ENCODE peak calls at places on chromosome 9, in nine cellular contexts. One of them, this sample, is unnamed.

GRCh38 chr9:108547736-108548135 is 308.1 kb downstream of the ACTL7B start:
- DNase-seq in fibroblast of villous mesenchyme: no peak
- DNase-seq in heart left ventricle: no peak
- DNase-seq in AG09309: no peak
- DNase-seq in foreskin fibroblast: no peak
- DNase-seq in kidney epithelial cell: no peak
- DNase-seq in psoas muscle: no peak
- DNase-seq in prostate gland: no peak
- DNase-seq in fibroblast of mammary gland: no peak
- DNase-seq in this sample: no peak

GRCh38 chr9:115327441-115328122 is 209.6 kb upstream of the TNC start:
- DNase-seq in fibroblast of villous mesenchyme: peak
- DNase-seq in heart left ventricle: no peak
- DNase-seq in AG09309: no peak
- DNase-seq in foreskin fibroblast: no peak
- DNase-seq in kidney epithelial cell: no peak
- DNase-seq in psoas muscle: no peak
- DNase-seq in prostate gland: peak
- DNase-seq in fibroblast of mammary gland: peak
- DNase-seq in this sample: peak

GRCh38 chr9:81595887-81596558 is 93.3 kb downstream of the TLE1 start:
- DNase-seq in fibroblast of villous mesenchyme: no peak
- DNase-seq in heart left ventricle: no peak
- DNase-seq in AG09309: no peak
- DNase-seq in foreskin fibroblast: peak
- DNase-seq in kidney epithelial cell: no peak
- DNase-seq in psoas muscle: no peak
- DNase-seq in prostate gland: no peak
- DNase-seq in fibroblast of mammary gland: peak
- DNase-seq in this sample: no peak

GRCh38 chr9:69671904-69672827 is at the start of gene APBA1:
- DNase-seq in fibroblast of villous mesenchyme: peak
- DNase-seq in heart left ventricle: peak
- DNase-seq in AG09309: no peak
- DNase-seq in foreskin fibroblast: peak
- DNase-seq in kidney epithelial cell: no peak
- DNase-seq in psoas muscle: peak
- DNase-seq in prostate gland: peak
- DNase-seq in fibroblast of mammary gland: peak
- DNase-seq in this sample: no peak

GRCh38 chr9:128420651-128421473 is at the start of gene CERCAM:
- DNase-seq in fibroblast of villous mesenchyme: peak
- DNase-seq in heart left ventricle: peak
- DNase-seq in AG09309: no peak
- DNase-seq in foreskin fibroblast: peak
- DNase-seq in kidney epithelial cell: no peak
- DNase-seq in psoas muscle: peak
- DNase-seq in prostate gland: peak
- DNase-seq in fibroblast of mammary gland: peak
- DNase-seq in this sample: no peak

GRCh38 chr9:133057006-133057405 is 4.8 kb upstream of the CEL start:
- DNase-seq in fibroblast of villous mesenchyme: no peak
- DNase-seq in heart left ventricle: no peak
- DNase-seq in AG09309: no peak
- DNase-seq in foreskin fibroblast: no peak
- DNase-seq in kidney epithelial cell: no peak
- DNase-seq in psoas muscle: no peak
- DNase-seq in prostate gland: no peak
- DNase-seq in fibroblast of mammary gland: no peak
- DNase-seq in this sample: no peak

GRCh38 chr9:127746959-127747569 is 12.0 kb upstream of the TOR2A start:
- DNase-seq in fibroblast of villous mesenchyme: no peak
- DNase-seq in heart left ventricle: no peak
- DNase-seq in AG09309: no peak
- DNase-seq in foreskin fibroblast: no peak
- DNase-seq in kidney epithelial cell: no peak
- DNase-seq in psoas muscle: no peak
- DNase-seq in prostate gland: no peak
- DNase-seq in fibroblast of mammary gland: no peak
- DNase-seq in this sample: no peak

GRCh38 chr9:127637322-127637847 is 25.3 kb downstream of the STXBP1 start:
- DNase-seq in fibroblast of villous mesenchyme: peak
- DNase-seq in heart left ventricle: no peak
- DNase-seq in AG09309: peak
- DNase-seq in foreskin fibroblast: peak
- DNase-seq in kidney epithelial cell: no peak
- DNase-seq in psoas muscle: no peak
- DNase-seq in prostate gland: peak
- DNase-seq in fibroblast of mammary gland: peak
- DNase-seq in this sample: peak

GRCh38 chr9:125272697-125273096 is 11.1 kb downstream of the GAPVD1 start:
- DNase-seq in fibroblast of villous mesenchyme: peak
- DNase-seq in heart left ventricle: no peak
- DNase-seq in AG09309: no peak
- DNase-seq in foreskin fibroblast: no peak
- DNase-seq in kidney epithelial cell: no peak
- DNase-seq in psoas muscle: no peak
- DNase-seq in prostate gland: peak
- DNase-seq in fibroblast of mammary gland: no peak
- DNase-seq in this sample: no peak

GRCh38 chr9:129665008-129665771 is at the start of gene PRRX2:
- DNase-seq in fibroblast of villous mesenchyme: no peak
- DNase-seq in heart left ventricle: no peak
- DNase-seq in AG09309: no peak
- DNase-seq in foreskin fibroblast: peak
- DNase-seq in kidney epithelial cell: no peak
- DNase-seq in psoas muscle: no peak
- DNase-seq in prostate gland: no peak
- DNase-seq in fibroblast of mammary gland: no peak
- DNase-seq in this sample: no peak

GRCh38 chr9:109765821-109766220 is 14.2 kb upstream of the PALM2AKAP2 start:
- DNase-seq in fibroblast of villous mesenchyme: no peak
- DNase-seq in heart left ventricle: no peak
- DNase-seq in AG09309: no peak
- DNase-seq in foreskin fibroblast: no peak
- DNase-seq in kidney epithelial cell: no peak
- DNase-seq in psoas muscle: no peak
- DNase-seq in prostate gland: no peak
- DNase-seq in fibroblast of mammary gland: no peak
- DNase-seq in this sample: no peak

GRCh38 chr9:21711504-21711903 is 90.9 kb upstream of the MTAP start:
- DNase-seq in fibroblast of villous mesenchyme: no peak
- DNase-seq in heart left ventricle: no peak
- DNase-seq in AG09309: no peak
- DNase-seq in foreskin fibroblast: no peak
- DNase-seq in kidney epithelial cell: peak
- DNase-seq in psoas muscle: no peak
- DNase-seq in prostate gland: no peak
- DNase-seq in fibroblast of mammary gland: peak
- DNase-seq in this sample: no peak

GRCh38 chr9:37378613-37379004 is 43.9 kb upstream of the GRHPR start:
- DNase-seq in fibroblast of villous mesenchyme: no peak
- DNase-seq in heart left ventricle: no peak
- DNase-seq in AG09309: no peak
- DNase-seq in foreskin fibroblast: no peak
- DNase-seq in kidney epithelial cell: no peak
- DNase-seq in psoas muscle: no peak
- DNase-seq in prostate gland: no peak
- DNase-seq in fibroblast of mammary gland: no peak
- DNase-seq in this sample: no peak

GRCh38 chr9:8916771-8917170 is 1117.2 kb upstream of the DMAC1 start:
- DNase-seq in fibroblast of villous mesenchyme: no peak
- DNase-seq in heart left ventricle: no peak
- DNase-seq in AG09309: no peak
- DNase-seq in foreskin fibroblast: no peak
- DNase-seq in kidney epithelial cell: no peak
- DNase-seq in psoas muscle: no peak
- DNase-seq in prostate gland: no peak
- DNase-seq in fibroblast of mammary gland: no peak
- DNase-seq in this sample: no peak

GRCh38 chr9:123867971-123868370 is 62.0 kb downstream of the DENND1A start:
- DNase-seq in fibroblast of villous mesenchyme: peak
- DNase-seq in heart left ventricle: no peak
- DNase-seq in AG09309: peak
- DNase-seq in foreskin fibroblast: no peak
- DNase-seq in kidney epithelial cell: no peak
- DNase-seq in psoas muscle: no peak
- DNase-seq in prostate gland: no peak
- DNase-seq in fibroblast of mammary gland: no peak
- DNase-seq in this sample: no peak

GRCh38 chr9:136860933-136861873 is 4.9 kb downstream of the EDF1 start:
- DNase-seq in fibroblast of villous mesenchyme: no peak
- DNase-seq in heart left ventricle: no peak
- DNase-seq in AG09309: no peak
- DNase-seq in foreskin fibroblast: no peak
- DNase-seq in kidney epithelial cell: no peak
- DNase-seq in psoas muscle: no peak
- DNase-seq in prostate gland: no peak
- DNase-seq in fibroblast of mammary gland: no peak
- DNase-seq in this sample: no peak

GRCh38 chr9:87076825-87077224 is 129.5 kb upstream of the GAS1 start:
- DNase-seq in fibroblast of villous mesenchyme: no peak
- DNase-seq in heart left ventricle: no peak
- DNase-seq in AG09309: no peak
- DNase-seq in foreskin fibroblast: no peak
- DNase-seq in kidney epithelial cell: no peak
- DNase-seq in psoas muscle: no peak
- DNase-seq in prostate gland: no peak
- DNase-seq in fibroblast of mammary gland: peak
- DNase-seq in this sample: no peak

GRCh38 chr9:72978724-72979123 is 25.9 kb upstream of the ALDH1A1 start:
- DNase-seq in fibroblast of villous mesenchyme: no peak
- DNase-seq in heart left ventricle: no peak
- DNase-seq in AG09309: peak
- DNase-seq in foreskin fibroblast: peak
- DNase-seq in kidney epithelial cell: no peak
- DNase-seq in psoas muscle: no peak
- DNase-seq in prostate gland: peak
- DNase-seq in fibroblast of mammary gland: no peak
- DNase-seq in this sample: no peak

GRCh38 chr9:109652971-109653370 is 127.0 kb upstream of the PALM2AKAP2 start:
- DNase-seq in fibroblast of villous mesenchyme: peak
- DNase-seq in heart left ventricle: no peak
- DNase-seq in AG09309: peak
- DNase-seq in foreskin fibroblast: peak
- DNase-seq in kidney epithelial cell: no peak
- DNase-seq in psoas muscle: no peak
- DNase-seq in prostate gland: no peak
- DNase-seq in fibroblast of mammary gland: peak
- DNase-seq in this sample: no peak

GRCh38 chr9:85038061-85038460 is 368.5 kb downstream of the NTRK2 start:
- DNase-seq in fibroblast of villous mesenchyme: no peak
- DNase-seq in heart left ventricle: no peak
- DNase-seq in AG09309: no peak
- DNase-seq in foreskin fibroblast: no peak
- DNase-seq in kidney epithelial cell: no peak
- DNase-seq in psoas muscle: no peak
- DNase-seq in prostate gland: no peak
- DNase-seq in fibroblast of mammary gland: no peak
- DNase-seq in this sample: no peak

GRCh38 chr9:137222190-137223077 is at the start of gene RNF208:
- DNase-seq in fibroblast of villous mesenchyme: no peak
- DNase-seq in heart left ventricle: no peak
- DNase-seq in AG09309: no peak
- DNase-seq in foreskin fibroblast: no peak
- DNase-seq in kidney epithelial cell: no peak
- DNase-seq in psoas muscle: no peak
- DNase-seq in prostate gland: no peak
- DNase-seq in fibroblast of mammary gland: no peak
- DNase-seq in this sample: no peak

DNA sequence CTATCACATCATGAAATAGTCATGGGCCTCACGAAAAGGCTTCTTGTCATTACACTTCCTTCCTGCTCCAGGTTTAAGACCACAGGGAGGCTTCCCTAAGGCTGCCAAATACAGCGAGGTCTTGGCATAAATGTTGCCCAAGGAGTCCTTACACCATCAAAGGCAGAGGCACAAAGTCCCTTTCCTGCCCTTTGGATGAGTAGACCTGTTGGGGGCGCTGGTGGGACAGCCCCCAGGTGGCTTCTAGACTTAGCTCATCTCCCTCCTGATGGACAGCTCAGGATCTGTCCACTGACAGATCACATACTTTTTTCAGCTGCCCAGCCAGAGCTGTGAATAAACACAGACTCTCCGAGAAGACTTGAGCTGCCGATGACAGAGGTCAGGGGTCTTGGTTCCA is 15.5 kb upstream of the MEGF9 start:
- DNase-seq in fibroblast of villous mesenchyme: no peak
- DNase-seq in heart left ventricle: no peak
- DNase-seq in AG09309: no peak
- DNase-seq in foreskin fibroblast: no peak
- DNase-seq in kidney epithelial cell: no peak
- DNase-seq in psoas muscle: no peak
- DNase-seq in prostate gland: no peak
- DNase-seq in fibroblast of mammary gland: no peak
- DNase-seq in this sample: no peak
- TF ChIP-seq CTCF in fibroblast of villous mesenchyme: no peak
- TF ChIP-seq CTCF in heart left ventricle: no peak
- TF ChIP-seq CTCF in AG09309: peak
- TF ChIP-seq CTCF in foreskin fibroblast: no peak
- TF ChIP-seq CTCF in kidney epithelial cell: peak
- TF ChIP-seq CTCF in psoas muscle: no peak
- TF ChIP-seq CTCF in prostate gland: no peak
- TF ChIP-seq CTCF in fibroblast of mammary gland: peak
- TF ChIP-seq CTCF in this sample: peak

GRCh38 chr9:83992407-83992806 is 11.8 kb downstream of the RMI1 start:
- DNase-seq in fibroblast of villous mesenchyme: peak
- DNase-seq in heart left ventricle: no peak
- DNase-seq in AG09309: no peak
- DNase-seq in foreskin fibroblast: peak
- DNase-seq in kidney epithelial cell: no peak
- DNase-seq in psoas muscle: no peak
- DNase-seq in prostate gland: no peak
- DNase-seq in fibroblast of mammary gland: peak
- DNase-seq in this sample: no peak
- TF ChIP-seq CTCF in fibroblast of villous mesenchyme: no peak
- TF ChIP-seq CTCF in heart left ventricle: no peak
- TF ChIP-seq CTCF in AG09309: peak
- TF ChIP-seq CTCF in foreskin fibroblast: no peak
- TF ChIP-seq CTCF in kidney epithelial cell: no peak
- TF ChIP-seq CTCF in psoas muscle: no peak
- TF ChIP-seq CTCF in prostate gland: no peak
- TF ChIP-seq CTCF in fibroblast of mammary gland: peak
- TF ChIP-seq CTCF in this sample: no peak

GRCh38 chr9:71769175-71770165 is 1.2 kb upstream of the CEMIP2 start:
- DNase-seq in fibroblast of villous mesenchyme: peak
- DNase-seq in heart left ventricle: peak
- DNase-seq in AG09309: no peak
- DNase-seq in foreskin fibroblast: peak
- DNase-seq in kidney epithelial cell: no peak
- DNase-seq in psoas muscle: peak
- DNase-seq in prostate gland: peak
- DNase-seq in fibroblast of mammary gland: peak
- DNase-seq in this sample: no peak
- TF ChIP-seq CTCF in fibroblast of villous mesenchyme: no peak
- TF ChIP-seq CTCF in heart left ventricle: peak
- TF ChIP-seq CTCF in AG09309: peak
- TF ChIP-seq CTCF in foreskin fibroblast: peak
- TF ChIP-seq CTCF in kidney epithelial cell: peak
- TF ChIP-seq CTCF in psoas muscle: no peak
- TF ChIP-seq CTCF in prostate gland: peak
- TF ChIP-seq CTCF in fibroblast of mammary gland: no peak
- TF ChIP-seq CTCF in this sample: no peak

GRCh38 chr9:135230817-135231520 is 143.5 kb downstream of the OLFM1 start:
- DNase-seq in fibroblast of villous mesenchyme: no peak
- DNase-seq in heart left ventricle: peak
- DNase-seq in AG09309: no peak
- DNase-seq in foreskin fibroblast: no peak
- DNase-seq in kidney epithelial cell: no peak
- DNase-seq in psoas muscle: peak
- DNase-seq in prostate gland: no peak
- DNase-seq in fibroblast of mammary gland: no peak
- DNase-seq in this sample: no peak
- TF ChIP-seq CTCF in fibroblast of villous mesenchyme: no peak
- TF ChIP-seq CTCF in heart left ventricle: no peak
- TF ChIP-seq CTCF in AG09309: no peak
- TF ChIP-seq CTCF in foreskin fibroblast: no peak
- TF ChIP-seq CTCF in kidney epithelial cell: no peak
- TF ChIP-seq CTCF in psoas muscle: no peak
- TF ChIP-seq CTCF in prostate gland: no peak
- TF ChIP-seq CTCF in fibroblast of mammary gland: no peak
- TF ChIP-seq CTCF in this sample: no peak

This sample was measured in HFF-Myc.